ENCODE peak calls at places on chromosomes 2 and 18, in seven cellular contexts. Z is GM10248; S is astrocyte; X is NCI-H2081 treated with DMSO at 0.1 percent for 48 hours; W is T-helper 9 cell; H is stimulated activated CD8-positive, alpha-beta memory T cell treated with anti-CD3 and anti-CD28 coated beads, Interleukin-2, amount 100 ng/mL, for 48 hours; M is tibial nerve. K is an unnamed sample.

GRCh38 chr2:172931256-172931894 is 144.3 kb upstream of the MAP3K20 start:
- DNase-seq in X (no peak), W (no peak), H (no peak), M (peak), S (peak), Z (no peak), K (no peak)

GRCh38 chr18:45666006-45666405 is 50.7 kb downstream of the SLC14A2 start:
- DNase-seq in H (no peak), Z (no peak), M (no peak), W (no peak), S (no peak), X (no peak), K (no peak)

GRCh38 chr2:7053650-7054262 is 136.5 kb downstream of the RNF144A start:
- DNase-seq in W (no peak), M (no peak), X (peak), Z (no peak), S (no peak), H (no peak), K (no peak)

GRCh38 chr2:119259296-119259860 is 35.7 kb downstream of the STEAP3 start:
- DNase-seq in W (no peak), Z (no peak), H (no peak), M (no peak), X (no peak), S (no peak), K (no peak)

GRCh38 chr2:127535941-127536340 is 458 bp downstream of the MYO7B start:
- DNase-seq in M (no peak), W (no peak), X (no peak), H (no peak), Z (no peak), S (no peak), K (no peak)

GRCh38 chr2:169799555-169799954 is 884 bp downstream of the SSB start:
- DNase-seq in H (no peak), Z (no peak), X (no peak), S (peak), W (no peak), M (no peak), K (no peak)

GRCh38 chr2:191319181-191319580 is 74.0 kb downstream of the MYO1B start:
- DNase-seq in X (no peak), Z (no peak), H (no peak), M (no peak), W (no peak), S (peak), K (no peak)

GRCh38 chr18:52219102-52219501 is 120.9 kb upstream of the DCC start:
- DNase-seq in X (no peak), W (no peak), H (no peak), Z (no peak), S (no peak), M (no peak), K (no peak)

GRCh38 chr2:235170536-235171510 is 219.0 kb downstream of the SH3BP4 start:
- DNase-seq in M (no peak), X (peak), Z (no peak), S (peak), H (no peak), W (no peak), K (no peak)

GRCh38 chr18:26657618-26658581 is 109.5 kb upstream of the KCTD1 start:
- DNase-seq in W (no peak), X (no peak), S (no peak), M (no peak), Z (no peak), H (no peak), K (no peak)

K was measured in CD8-positive, alpha-beta T cell.